ENCODE peak calls at places on chromosomes 11 and 22, in nine cellular contexts. Q, M, K, Y, G, A, I, J and C are unnamed samples. For H3K9me3 and H3K4me1, the result is how much of the 10 kb centered on the place peaks cover.

GRCh38 chr11:10490398-10491232 is 35.6 kb downstream of the AMPD3 start:
- DNase-seq in G (peak), K (peak), A (no peak), Y (peak), J (peak), Q (peak), M (peak), I (peak), C (peak)

GRCh38 chr11:75668508-75669297 is at the start of gene MAP6:
- DNase-seq in Q (peak), J (peak), K (no peak), A (no peak), Y (no peak), G (peak), M (peak), I (no peak), C (no peak)

GRCh38 chr11:94184861-94185260 is 56.2 kb downstream of the PANX1 start:
- DNase-seq in A (no peak), K (no peak), M (no peak), I (no peak), G (no peak), Y (no peak), Q (no peak), J (no peak), C (no peak)

GRCh38 chr11:120168960-120169681 is 31.2 kb upstream of the TRIM29 start:
- DNase-seq in A (no peak), Q (peak), J (peak), K (peak), Y (peak), M (peak), I (peak), G (peak), C (peak)

GRCh38 chr11:76610871-76611475 is 59.6 kb downstream of the LRRC32 start:
- DNase-seq in A (no peak), Y (no peak), J (no peak), K (no peak), I (no peak), G (no peak), M (peak), Q (peak), C (peak)

GRCh38 chr22:37425800-37426531 is 1.3 kb downstream of the ELFN2 start:
- DNase-seq in I (no peak), Q (no peak), K (no peak), A (no peak), G (no peak), J (no peak), M (no peak), Y (no peak), C (no peak)

GRCh38 chr11:115701284-115701875 is 197.2 kb upstream of the CADM1 start:
- DNase-seq in J (no peak), K (no peak), M (no peak), I (no peak), Q (no peak), Y (no peak), A (no peak), G (no peak), C (no peak)

GRCh38 chr22:24304067-24304675 is 33.5 kb downstream of the SPECC1L start:
- DNase-seq in Y (no peak), A (no peak), G (no peak), I (no peak), K (no peak), J (no peak), Q (no peak), M (no peak), C (no peak)

GRCh38 chr11:19524171-19524671 is 188.4 kb upstream of the NAV2 start:
- DNase-seq in M (no peak), A (no peak), I (no peak), K (peak), J (no peak), G (no peak), Y (peak), Q (no peak), C (no peak)

GRCh38 chr11:68040121-68040956 is 1.5 kb downstream of the TCIRG1 start:
- DNase-seq in J (peak), A (no peak), K (peak), G (peak), Q (peak), I (peak), Y (peak), M (peak), C (peak)

GRCh38 chr22:44882226-44882905 is 127.4 kb downstream of the PHF21B start:
- DNase-seq in A (no peak), Y (no peak), I (no peak), J (no peak), M (no peak), G (no peak), K (no peak), Q (peak), C (no peak)

GRCh38 chr11:70158201-70158600 is 44.9 kb upstream of the FADD start:
- DNase-seq in Y (no peak), G (no peak), Q (no peak), M (no peak), K (no peak), A (no peak), I (no peak), J (no peak), C (no peak)

GRCh38 chr11:117387992-117388765 is 60.5 kb downstream of the CEP164 start:
- DNase-seq in Y (no peak), G (no peak), M (no peak), A (no peak), Q (no peak), J (no peak), K (no peak), I (no peak), C (no peak)

GRCh38 chr11:66570826-66571222 is 2.4 kb upstream of the CTSF start:
- DNase-seq in I (no peak), Y (no peak), Q (no peak), M (no peak), G (no peak), A (no peak), J (no peak), K (no peak), C (no peak)

GRCh38 chr11:131038597-131038996 is 122.3 kb upstream of the SNX19 start:
- DNase-seq in I (no peak), G (no peak), J (no peak), M (no peak), A (no peak), Q (no peak), Y (no peak), K (no peak), C (no peak)

GRCh38 chr11:77654770-77655434 is 17.3 kb upstream of the CLNS1A start:
- DNase-seq in Y (no peak), G (no peak), Q (no peak), M (no peak), K (no peak), J (no peak), A (no peak), I (no peak), C (no peak)

GRCh38 chr22:20211997-20212753 is 55.9 kb downstream of the RTN4R start:
- DNase-seq in K (peak), Y (peak), A (no peak), J (peak), Q (peak), G (no peak), I (no peak), M (peak), C (no peak)

GRCh38 chr11:128464878-128465277 is 122.5 kb downstream of the ETS1 start:
- DNase-seq in K (no peak), Y (no peak), G (no peak), J (no peak), A (no peak), I (no peak), Q (no peak), M (no peak), C (no peak)

GRCh38 chr11:74442601-74443000 is 24.7 kb downstream of the KCNE3 start:
- DNase-seq in I (no peak), G (no peak), Y (no peak), A (no peak), Q (no peak), K (peak), J (no peak), M (no peak), C (no peak)

DNA sequence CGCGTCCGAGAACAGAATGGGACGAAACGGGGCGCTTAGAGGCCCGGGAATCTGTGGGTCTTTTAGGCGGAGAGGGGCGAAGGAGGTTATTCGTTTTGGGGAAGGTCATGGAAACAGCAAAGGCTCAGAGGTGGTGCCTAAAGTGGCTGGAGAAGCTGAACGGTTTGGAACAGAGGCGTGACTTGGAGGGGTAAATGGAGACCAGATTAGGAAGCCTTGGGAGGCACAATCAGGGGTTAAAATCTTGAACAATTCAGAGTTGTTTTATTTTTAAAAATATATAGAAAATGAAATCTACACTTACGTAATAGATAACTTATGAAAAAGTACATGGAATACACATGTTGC is 247 bp upstream of the PLAAT5 start:
- DNase-seq in I (no peak), K (no peak), M (no peak), A (no peak), J (no peak), Q (no peak), Y (no peak), G (no peak), C (no peak)
- H3K9me3 ChIP-seq in I (under half), K (under half), M (under half), A (under half), J (under half), Q (under half), Y (under half), G (under half), C (under half)

GRCh38 chr11:60672255-60672654 is 27.2 kb upstream of the MS4A8 start:
- DNase-seq in G (no peak), K (no peak), J (no peak), A (no peak), M (no peak), Y (no peak), Q (no peak), I (no peak), C (no peak)
- H3K4me1 ChIP-seq in G (under half), K (under half), J (under half), A (under half), M (under half), Y (under half), Q (under half), I (under half), C (under half)

DNA sequence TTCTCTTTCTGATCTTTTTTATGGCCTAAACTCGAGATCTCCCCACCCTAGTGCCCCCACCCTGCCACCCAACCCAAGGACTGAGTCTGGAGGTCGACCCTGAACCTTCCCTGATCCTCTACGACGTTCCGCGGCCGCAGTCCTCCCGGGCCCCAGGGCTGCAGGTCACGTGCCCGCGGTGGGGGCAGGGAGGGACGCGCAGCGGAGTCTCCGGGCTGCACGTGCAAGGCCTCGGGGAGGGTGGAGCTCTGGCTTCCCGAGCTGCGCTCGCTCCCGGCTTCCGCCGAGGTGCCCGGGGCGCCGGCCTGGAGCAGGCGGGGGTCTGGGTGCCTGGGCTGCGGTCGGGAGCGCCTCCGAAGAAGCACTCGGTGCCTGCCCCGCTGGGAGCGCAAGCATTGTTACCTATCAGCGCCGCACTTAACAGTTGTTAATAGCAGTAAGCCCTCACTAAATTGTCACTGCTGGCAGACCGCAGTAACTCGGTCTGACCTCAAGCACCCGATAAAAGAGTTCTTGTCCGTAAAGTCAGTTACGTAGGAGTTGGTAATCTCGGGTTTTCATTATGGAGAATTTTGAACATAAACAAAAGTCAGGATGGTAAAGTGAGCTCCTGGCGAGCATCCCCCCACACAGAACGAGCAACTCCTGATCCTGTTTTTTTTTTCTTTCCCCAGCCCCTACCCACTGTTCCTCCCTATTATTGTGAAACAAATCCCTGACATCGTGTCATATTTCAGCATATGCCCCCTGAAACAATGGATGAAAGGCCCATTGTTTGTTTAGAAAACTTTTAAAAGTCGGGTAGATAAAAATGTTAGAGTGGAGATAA is 69.7 kb upstream of the EP300 start:
- DNase-seq in Y (peak), A (peak), Q (peak), J (peak), I (peak), G (peak), K (peak), M (peak), C (peak)
- TF ChIP-seq POLR2A in Y (peak), A (peak), Q (no peak), J (peak), I (peak), G (peak), K (peak), M (peak), C (peak)

GRCh38 chr11:91630916-91631673 is 593.5 kb upstream of the FAT3 start:
- DNase-seq in M (no peak), Y (no peak), G (no peak), K (no peak), Q (no peak), A (no peak), I (no peak), J (no peak), C (no peak)
- H3K9me3 ChIP-seq in M (under half), Y (under half), G (under half), K (under half), Q (under half), A (under half), I (under half), J (under half), C (under half)